ENCODE peak calls at places on chromosome 9, in four cellular contexts. A is fibroblast of lung, Y is pancreas, J is GM23338. K is an unnamed sample.

GRCh38 chr9:88660611-88661010 is 125.6 kb downstream of the NXNL2 start:
- DNase-seq in A (peak; percentile 14), Y (no peak), J (peak; percentile 83), K (no peak)

GRCh38 chr9:78682206-78682605 is 385.3 kb downstream of the PSAT1 start:
- DNase-seq in A (no peak), Y (no peak), J (no peak), K (no peak)

GRCh38 chr9:100066539-100066938 is 32.3 kb downstream of the ERP44 start:
- DNase-seq in A (no peak), Y (no peak), J (no peak), K (no peak)

GRCh38 chr9:120294003-120294402 is 286.0 kb downstream of the CDK5RAP2 start:
- DNase-seq in A (no peak), Y (no peak), J (no peak), K (no peak)

GRCh38 chr9:77909306-77909705 is 122.3 kb downstream of the GNAQ start:
- DNase-seq in A (no peak), Y (no peak), J (no peak), K (no peak)

GRCh38 chr9:68950689-68951088 is 63.2 kb downstream of the PRKACG start:
- DNase-seq in A (no peak), Y (no peak), J (peak; percentile 17), K (no peak)

GRCh38 chr9:100474082-100474949 is 1.4 kb downstream of the TMEFF1 start:
- DNase-seq in A (no peak), Y (no peak), J (peak; percentile 54), K (peak; percentile 24)

GRCh38 chr9:137953683-137954438 is 76.3 kb downstream of the CACNA1B start:
- DNase-seq in A (no peak), Y (no peak), J (no peak), K (no peak)

GRCh38 chr9:75467141-75467540 is 378.8 kb downstream of the OSTF1 start:
- DNase-seq in A (no peak), Y (no peak), J (no peak), K (no peak)

GRCh38 chr9:35695801-35696420 is 6.2 kb upstream of the TPM2 start:
- DNase-seq in A (peak; percentile 58), Y (peak; percentile 48), J (no peak), K (no peak)

GRCh38 chr9:69323886-69324285 is 1.1 kb upstream of the ENTREP1 start:
- DNase-seq in A (no peak), Y (no peak), J (no peak), K (no peak)

GRCh38 chr9:107749787-107750444 is 260.3 kb upstream of the KLF4 start:
- DNase-seq in A (peak; percentile 94), Y (peak; percentile 22), J (peak; percentile 69), K (peak; percentile 87)

GRCh38 chr9:23542438-23542837 is 283.6 kb downstream of the ELAVL2 start:
- DNase-seq in A (no peak), Y (no peak), J (no peak), K (no peak)

GRCh38 chr9:89435315-89435823 is 62.5 kb downstream of the SEMA4D start:
- DNase-seq in A (no peak), Y (peak; percentile 62), J (peak; percentile 98), K (no peak)

GRCh38 chr9:4844439-4844838 is 51.7 kb downstream of the RCL1 start:
- DNase-seq in A (no peak), Y (no peak), J (no peak), K (no peak)

GRCh38 chr9:101705135-101705661 is 33.2 kb downstream of the GRIN3A start:
- DNase-seq in A (no peak), Y (peak; percentile 2), J (peak; percentile 86), K (no peak)

DNA sequence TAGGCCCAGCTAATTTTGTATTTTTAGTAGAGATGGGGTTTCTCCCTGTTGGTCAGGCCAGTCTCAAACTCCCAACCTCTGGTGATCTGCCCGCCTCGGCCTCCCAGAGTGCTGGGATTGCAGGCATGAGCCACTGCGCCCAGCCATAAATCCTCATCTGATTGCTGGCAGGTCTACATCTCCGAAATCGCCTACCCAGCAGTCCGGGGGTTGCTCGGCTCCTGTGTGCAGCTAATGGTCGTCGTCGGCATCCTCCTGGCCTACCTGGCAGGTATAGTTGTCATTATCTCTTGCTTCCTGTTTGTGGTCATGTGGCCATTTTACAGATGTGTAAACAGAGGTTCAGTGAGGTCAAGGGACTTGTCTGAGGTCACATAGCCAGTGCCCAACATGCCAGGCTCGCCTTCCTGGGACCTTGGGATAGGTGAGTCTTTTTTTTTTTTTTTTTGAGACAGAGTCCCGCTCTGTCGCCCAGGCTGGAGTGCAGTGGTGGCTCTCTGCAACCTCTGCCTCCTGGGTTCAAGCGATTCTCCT is 2.8 kb downstream of the SLC2A8 start:
- DNase-seq in A (no peak), Y (no peak), J (no peak), K (no peak)
- H3K27ac ChIP-seq in A (no peak overlapping the region), Y (no peak overlapping the region), J (no peak overlapping the region), K (no peak overlapping the region)

GRCh38 chr9:91884746-91885687 is 65.0 kb downstream of the ROR2 start:
- DNase-seq in A (peak; percentile 27), Y (no peak), J (peak; percentile 78), K (peak; percentile 17)
- H3K27ac ChIP-seq in A (peak overlapping the region; percentile 61), Y (no peak overlapping the region), J (no peak overlapping the region), K (no peak overlapping the region)

DNA sequence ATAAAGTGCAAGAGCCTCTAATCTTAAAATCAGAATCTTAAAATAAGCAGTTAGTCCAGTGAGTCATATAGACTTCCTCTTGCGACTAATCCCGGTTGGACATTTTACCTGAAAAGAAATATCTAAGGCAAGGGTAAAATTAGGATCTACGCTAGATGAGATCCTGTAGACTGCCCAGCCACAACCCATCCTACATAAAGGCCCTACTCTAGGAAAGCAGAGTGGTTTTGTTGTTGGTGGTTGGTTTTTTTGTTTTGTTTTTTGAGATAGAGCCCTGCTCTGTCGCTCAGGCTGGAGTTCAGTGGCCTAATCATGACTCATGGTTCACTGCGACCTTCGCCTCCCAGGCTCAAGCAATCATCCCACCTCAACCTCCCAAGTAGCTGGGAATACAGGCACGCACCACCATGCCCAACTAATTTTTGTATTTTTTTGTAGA is 6.9 kb downstream of the TSC1 start:
- DNase-seq in A (peak; percentile 9), Y (no peak), J (no peak), K (no peak)
- H3K27ac ChIP-seq in A (no peak overlapping the region), Y (no peak overlapping the region), J (no peak overlapping the region), K (no peak overlapping the region)

GRCh38 chr9:27109621-27110020 is 596 bp downstream of the TEK start:
- DNase-seq in A (no peak), Y (no peak), J (no peak), K (no peak)

GRCh38 chr9:27108981-27109541 is at the start of gene TEK:
- DNase-seq in A (peak; percentile 63), Y (no peak), J (peak; percentile 71), K (no peak)

GRCh38 chr9:27112235-27112634 is 3.2 kb downstream of the TEK start:
- DNase-seq in A (no peak), Y (no peak), J (no peak), K (no peak)

GRCh38 chr9:27107241-27107640 is 1.8 kb upstream of the TEK start:
- DNase-seq in A (no peak), Y (no peak), J (no peak), K (no peak)

DNA sequence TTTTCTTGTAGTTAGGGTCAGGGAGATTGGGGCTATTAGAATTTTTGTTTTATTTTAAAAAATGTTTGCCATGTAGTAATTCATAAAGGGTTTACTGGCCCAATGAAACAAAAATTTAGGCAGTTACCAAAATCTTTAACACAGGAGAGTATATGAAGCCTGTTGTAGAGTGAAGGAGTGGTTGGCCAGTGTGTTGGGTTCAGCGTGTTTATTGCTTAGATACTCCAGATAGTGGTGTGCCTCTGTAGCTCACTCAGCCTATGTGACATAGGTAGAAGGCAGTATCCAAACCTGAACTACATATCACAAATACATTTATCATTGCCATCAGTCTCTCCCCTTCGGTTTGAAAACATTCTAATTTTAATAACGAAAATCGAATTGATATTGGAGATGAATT is 1.2 kb downstream of the TEK start:
- DNase-seq in A (no peak), Y (no peak), J (no peak), K (no peak)
- H3K27ac ChIP-seq in A (no peak overlapping the region), Y (no peak overlapping the region), J (no peak overlapping the region), K (no peak overlapping the region)

K was measured in substantia nigra.